ENCODE peak calls at places on chromosomes 11 and 22, in nine cellular contexts. One of them, this sample, is unnamed.

GRCh38 chr11:102230186-102230585 is 87.1 kb upstream of the BIRC3 start:
- DNase-seq in foreskin fibroblast: no peak
- DNase-seq in DMS53: peak; percentile 26
- DNase-seq in activated naive CD4-positive, alpha-beta T cell treated with anti-CD3 and anti-CD28 coated beads for 36 hours: no peak
- DNase-seq in hippocampal formation: no peak
- DNase-seq in body of pancreas: no peak
- DNase-seq in EL: no peak
- DNase-seq in GM20000: no peak
- DNase-seq in neural progenitor cell: no peak
- DNase-seq in this sample: no peak

GRCh38 chr11:35274909-35275807 is 136.2 kb downstream of the CD44 start:
- DNase-seq in foreskin fibroblast: peak; percentile 65
- DNase-seq in DMS53: peak; percentile 49
- DNase-seq in activated naive CD4-positive, alpha-beta T cell treated with anti-CD3 and anti-CD28 coated beads for 36 hours: no peak
- DNase-seq in hippocampal formation: no peak
- DNase-seq in body of pancreas: peak; percentile 95
- DNase-seq in EL: peak; percentile 22
- DNase-seq in GM20000: no peak
- DNase-seq in neural progenitor cell: peak; percentile 3
- DNase-seq in this sample: no peak

GRCh38 chr22:27638329-27639179 is 163.0 kb downstream of the MN1 start:
- DNase-seq in foreskin fibroblast: no peak
- DNase-seq in DMS53: no peak
- DNase-seq in activated naive CD4-positive, alpha-beta T cell treated with anti-CD3 and anti-CD28 coated beads for 36 hours: no peak
- DNase-seq in hippocampal formation: no peak
- DNase-seq in body of pancreas: no peak
- DNase-seq in EL: no peak
- DNase-seq in GM20000: no peak
- DNase-seq in neural progenitor cell: no peak
- DNase-seq in this sample: no peak

GRCh38 chr11:46075168-46075567 is 46.1 kb downstream of the PHF21A start:
- DNase-seq in foreskin fibroblast: peak; percentile 59
- DNase-seq in DMS53: no peak
- DNase-seq in activated naive CD4-positive, alpha-beta T cell treated with anti-CD3 and anti-CD28 coated beads for 36 hours: no peak
- DNase-seq in hippocampal formation: no peak
- DNase-seq in body of pancreas: peak; percentile 19
- DNase-seq in EL: peak; percentile 53
- DNase-seq in GM20000: no peak
- DNase-seq in neural progenitor cell: no peak
- DNase-seq in this sample: no peak

GRCh38 chr11:76208829-76209670 is 2.7 kb upstream of the WNT11 start:
- DNase-seq in foreskin fibroblast: peak; percentile 72
- DNase-seq in DMS53: peak; percentile 98
- DNase-seq in activated naive CD4-positive, alpha-beta T cell treated with anti-CD3 and anti-CD28 coated beads for 36 hours: peak; percentile 79
- DNase-seq in hippocampal formation: no peak
- DNase-seq in body of pancreas: peak; percentile 88
- DNase-seq in EL: peak; percentile 62
- DNase-seq in GM20000: peak; percentile 91
- DNase-seq in neural progenitor cell: peak; percentile 92
- DNase-seq in this sample: peak; percentile 60

GRCh38 chr11:79973701-79974626 is 533.1 kb upstream of the TENM4 start:
- DNase-seq in foreskin fibroblast: no peak
- DNase-seq in DMS53: peak; percentile 73
- DNase-seq in activated naive CD4-positive, alpha-beta T cell treated with anti-CD3 and anti-CD28 coated beads for 36 hours: no peak
- DNase-seq in hippocampal formation: no peak
- DNase-seq in body of pancreas: no peak
- DNase-seq in EL: peak; percentile 39
- DNase-seq in GM20000: no peak
- DNase-seq in neural progenitor cell: peak; percentile 62
- DNase-seq in this sample: no peak

GRCh38 chr22:38733329-38734202 is 22.2 kb downstream of the SUN2 start:
- DNase-seq in foreskin fibroblast: peak; percentile 57
- DNase-seq in DMS53: peak; percentile 81
- DNase-seq in activated naive CD4-positive, alpha-beta T cell treated with anti-CD3 and anti-CD28 coated beads for 36 hours: peak; percentile 65
- DNase-seq in hippocampal formation: peak; percentile 93
- DNase-seq in body of pancreas: peak; percentile 90
- DNase-seq in EL: no peak
- DNase-seq in GM20000: peak; percentile 67
- DNase-seq in neural progenitor cell: peak; percentile 70
- DNase-seq in this sample: peak; percentile 56

GRCh38 chr22:19882446-19883381 is 28.0 kb upstream of the GNB1L start:
- DNase-seq in foreskin fibroblast: no peak
- DNase-seq in DMS53: no peak
- DNase-seq in activated naive CD4-positive, alpha-beta T cell treated with anti-CD3 and anti-CD28 coated beads for 36 hours: peak; percentile 2
- DNase-seq in hippocampal formation: no peak
- DNase-seq in body of pancreas: peak; percentile 7
- DNase-seq in EL: no peak
- DNase-seq in GM20000: no peak
- DNase-seq in neural progenitor cell: no peak
- DNase-seq in this sample: no peak

GRCh38 chr11:73866095-73866579 is 10.5 kb downstream of the COA4 start:
- DNase-seq in foreskin fibroblast: peak; percentile 87
- DNase-seq in DMS53: peak; percentile 66
- DNase-seq in activated naive CD4-positive, alpha-beta T cell treated with anti-CD3 and anti-CD28 coated beads for 36 hours: no peak
- DNase-seq in hippocampal formation: no peak
- DNase-seq in body of pancreas: no peak
- DNase-seq in EL: peak; percentile 23
- DNase-seq in GM20000: no peak
- DNase-seq in neural progenitor cell: no peak
- DNase-seq in this sample: no peak